ENCODE peak calls at places on chromosomes 7 and 10, in four cellular contexts. J, D, Z and B are unnamed samples. For H3K4me1, the result is how much of the 10 kb centered on the place peaks cover.

GRCh38 chr7:53119514-53119933 is 84.1 kb downstream of the POM121L12 start:
- DNase-seq in J (no peak), D (no peak), Z (peak), B (no peak)

GRCh38 chr10:43223056-43223455 is 43.8 kb downstream of the RASGEF1A start:
- DNase-seq in J (no peak), D (no peak), Z (no peak), B (no peak)

GRCh38 chr10:21675157-21675796 is 141.2 kb downstream of the MLLT10 start:
- DNase-seq in J (peak), D (peak), Z (peak), B (peak)

GRCh38 chr10:92849234-92849525 is 860 bp downstream of the EXOC6 start:
- DNase-seq in J (no peak), D (no peak), Z (no peak), B (no peak)

GRCh38 chr7:106143711-106144347 is 31.7 kb upstream of the SYPL1 start:
- DNase-seq in J (no peak), D (no peak), Z (no peak), B (no peak)

GRCh38 chr7:5428470-5429252 is 5.0 kb upstream of the TNRC18 start:
- DNase-seq in J (peak), D (peak), Z (peak), B (peak)

GRCh38 chr10:71840177-71840711 is 10.8 kb downstream of the PSAP start:
- DNase-seq in J (peak), D (peak), Z (peak), B (peak)

GRCh38 chr7:21844742-21845141 is 101.0 kb downstream of the CDCA7L start:
- DNase-seq in J (no peak), D (no peak), Z (no peak), B (no peak)

GRCh38 chr7:41093141-41093540 is 609.7 kb downstream of the INHBA start:
- DNase-seq in J (no peak), D (no peak), Z (no peak), B (no peak)

GRCh38 chr10:84341538-84341856 is 13.1 kb downstream of the CCSER2 start:
- DNase-seq in J (no peak), D (no peak), Z (no peak), B (no peak)

GRCh38 chr10:128058746-128059125 is 67.5 kb downstream of the MKI67 start:
- DNase-seq in J (no peak), D (no peak), Z (no peak), B (no peak)

GRCh38 chr10:27568196-27569175 is 64.4 kb downstream of the RAB18 start:
- DNase-seq in J (no peak), D (no peak), Z (no peak), B (no peak)

GRCh38 chr7:53473371-53473770 is 437.9 kb downstream of the POM121L12 start:
- DNase-seq in J (no peak), D (no peak), Z (no peak), B (no peak)

GRCh38 chr10:676178-676577 is 13.3 kb downstream of the DIP2C start:
- DNase-seq in J (no peak), D (no peak), Z (no peak), B (no peak)

GRCh38 chr7:32680259-32681173 is 185.2 kb downstream of the AVL9 start:
- DNase-seq in J (peak), D (no peak), Z (no peak), B (peak)

GRCh38 chr10:13831711-13832110 is 244.9 kb downstream of the PRPF18 start:
- DNase-seq in J (no peak), D (no peak), Z (no peak), B (no peak)

GRCh38 chr7:158029431-158029938 is 558.1 kb downstream of the PTPRN2 start:
- DNase-seq in J (no peak), D (no peak), Z (no peak), B (no peak)

GRCh38 chr7:105257338-105257737 is 131.4 kb downstream of the SRPK2 start:
- DNase-seq in J (no peak), D (no peak), Z (no peak), B (no peak)

GRCh38 chr7:30027065-30027456 is 559 bp upstream of the FKBP14 start:
- DNase-seq in J (no peak), D (peak), Z (no peak), B (no peak)

GRCh38 chr7:27808626-27809025 is 68.7 kb downstream of the TAX1BP1 start:
- DNase-seq in J (no peak), D (no peak), Z (peak), B (no peak)

GRCh38 chr7:84181628-84182027 is 13.0 kb downstream of the SEMA3A start:
- DNase-seq in J (no peak), D (no peak), Z (no peak), B (no peak)

GRCh38 chr10:118163227-118163626 is 116.5 kb upstream of the RAB11FIP2 start:
- DNase-seq in J (no peak), D (no peak), Z (no peak), B (no peak)

GRCh38 chr10:108014902-108015177 is 850.3 kb upstream of the SORCS1 start:
- DNase-seq in J (no peak), D (no peak), Z (no peak), B (no peak)

GRCh38 chr10:114615600-114616007 is 42.5 kb downstream of the ABLIM1 start:
- DNase-seq in J (no peak), D (no peak), Z (no peak), B (no peak)

GRCh38 chr10:118584181-118584954 is 11.1 kb downstream of the PRLHR start:
- DNase-seq in J (no peak), D (no peak), Z (no peak), B (no peak)

GRCh38 chr7:139937685-139938084 is 108.6 kb downstream of the TBXAS1 start:
- DNase-seq in J (no peak), D (no peak), Z (no peak), B (no peak)

GRCh38 chr10:42367532-42368230 is 270.7 kb downstream of the ZNF33B start:
- DNase-seq in J (peak), D (peak), Z (no peak), B (peak)

GRCh38 chr7:113519447-113519846 is 399.4 kb downstream of the PPP1R3A start:
- DNase-seq in J (no peak), D (no peak), Z (no peak), B (no peak)

GRCh38 chr7:98119257-98119918 is 12.7 kb downstream of the LMTK2 start:
- DNase-seq in J (no peak), D (no peak), Z (no peak), B (no peak)

GRCh38 chr10:1687190-1687589 is 50.1 kb downstream of the ADARB2 start:
- DNase-seq in J (no peak), D (no peak), Z (no peak), B (no peak)

DNA sequence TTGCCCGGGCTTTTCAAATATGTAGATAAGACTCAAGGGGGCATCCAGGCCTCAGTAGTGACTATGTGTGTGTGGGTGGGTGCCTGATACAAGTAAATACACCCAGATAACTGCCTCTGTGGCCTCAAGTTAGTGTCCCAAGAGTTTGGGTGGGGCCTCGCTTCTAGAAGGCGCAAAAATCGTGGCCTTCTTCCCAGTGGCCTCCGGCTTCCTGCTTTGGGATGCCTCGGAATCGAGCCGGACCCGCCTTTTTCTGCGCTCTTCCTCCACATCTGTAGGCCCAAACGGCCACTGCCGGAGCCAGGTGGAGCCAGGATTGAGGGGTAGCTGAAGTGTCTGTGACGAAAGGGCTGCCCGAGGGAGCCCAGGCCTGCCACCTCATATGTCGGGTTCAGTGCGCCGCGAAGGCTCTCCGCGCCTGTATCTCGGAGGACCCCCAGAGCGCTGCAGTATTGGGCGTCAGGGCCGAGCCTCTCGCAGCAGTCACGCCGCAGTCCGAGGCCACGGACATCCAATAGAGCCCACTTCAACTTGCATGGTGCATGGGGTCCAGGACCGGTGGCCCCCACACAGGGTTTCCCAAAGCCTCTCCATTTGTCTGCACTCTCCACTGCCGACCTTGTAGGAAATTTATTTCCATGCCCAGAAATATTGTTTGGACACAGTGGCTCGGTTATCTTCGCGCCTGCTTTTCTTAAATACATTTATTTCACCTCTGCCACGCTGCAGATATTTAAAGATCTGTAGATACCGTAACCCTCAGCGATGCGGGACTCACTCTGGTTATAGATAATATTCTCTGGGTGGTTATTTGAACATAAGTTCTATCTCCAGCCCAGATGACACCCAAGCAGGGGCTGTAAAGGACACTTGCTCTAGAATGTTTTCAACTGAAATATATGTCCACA is 4.8 kb upstream of the ZNF503 start:
- DNase-seq in J (no peak), D (peak), Z (peak), B (no peak)
- H3K4me1 ChIP-seq in J (under half), D (under half), Z (under half), B (under half)

GRCh38 chr10:80196270-80196949 is 8.9 kb downstream of the ANXA11 start:
- DNase-seq in J (peak), D (peak), Z (peak), B (peak)
- H3K4me3 ChIP-seq in J (no peak), D (no peak), Z (no peak), B (peak)

GRCh38 chr10:104326991-104327610 is 11.2 kb downstream of the ITPRIP start:
- DNase-seq in J (no peak), D (no peak), Z (no peak), B (no peak)
- H3K4me1 ChIP-seq in J (under half), D (half or more), Z (half or more), B (half or more)

GRCh38 chr10:32411797-32412498 is 34.0 kb upstream of the CCDC7 start:
- DNase-seq in J (no peak), D (no peak), Z (no peak), B (no peak)
- H3K4me3 ChIP-seq in J (no peak), D (no peak), Z (no peak), B (no peak)